ENCODE peak calls at places on chromosome 9, in six cellular contexts. C is IMR-90, D is T-helper 17 cell, Z is neural crest cell, U is kidney glomerular epithelial cell, S is breast epithelium. L is an unnamed sample.

GRCh38 chr9:136740971-136741884 is 1.5 kb downstream of the LCN10 start:
- DNase-seq in C (peak; percentile 34), D (no peak), Z (no peak), U (no peak), S (no peak), L (no peak)

GRCh38 chr9:2017209-2017458 is 2.0 kb downstream of the SMARCA2 start:
- DNase-seq in C (peak; percentile 31), D (no peak), Z (no peak), U (no peak), S (no peak), L (peak; percentile 53)

GRCh38 chr9:69421908-69422801 is 97.1 kb downstream of the ENTREP1 start:
- DNase-seq in C (peak; percentile 59), D (no peak), Z (peak; percentile 55), U (peak; percentile 48), S (no peak), L (peak; percentile 59)

GRCh38 chr9:128127990-128128835 is 684 bp upstream of the PTGES2 start:
- DNase-seq in C (peak; percentile 89), D (peak; percentile 83), Z (peak; percentile 76), U (peak; percentile 78), S (peak; percentile 79), L (peak; percentile 93)

GRCh38 chr9:68690088-68690487 is 15.0 kb upstream of the PIP5K1B start:
- DNase-seq in C (no peak), D (no peak), Z (no peak), U (peak; percentile 8), S (no peak), L (no peak)

GRCh38 chr9:137441289-137441934 is at the start of gene ENTPD8:
- DNase-seq in C (no peak), D (no peak), Z (no peak), U (no peak), S (no peak), L (no peak)

GRCh38 chr9:81207651-81208050 is 481.7 kb downstream of the TLE1 start:
- DNase-seq in C (no peak), D (no peak), Z (no peak), U (no peak), S (no peak), L (no peak)

GRCh38 chr9:95147452-95147851 is 170.1 kb downstream of the FANCC start:
- DNase-seq in C (peak; percentile 63), D (no peak), Z (no peak), U (no peak), S (no peak), L (no peak)

GRCh38 chr9:73143606-73144328 is 7.9 kb upstream of the ANXA1 start:
- DNase-seq in C (peak; percentile 88), D (no peak), Z (no peak), U (peak; percentile 78), S (no peak), L (peak; percentile 84)

GRCh38 chr9:128523199-128523925 is 18.8 kb downstream of the GLE1 start:
- DNase-seq in C (peak; percentile 67), D (no peak), Z (peak; percentile 3), U (peak; percentile 3), S (no peak), L (peak; percentile 62)

GRCh38 chr9:134698587-134699342 is 57.2 kb downstream of the COL5A1 start:
- DNase-seq in C (peak; percentile 36), D (no peak), Z (peak; percentile 83), U (peak; percentile 16), S (peak; percentile 22), L (peak; percentile 45)

L was measured in astrocyte of the spinal cord.